ENCODE peak calls at places on chromosomes 11 and 22, in five cellular contexts. W is Calu3; S is bronchial epithelial cell; E is central memory CD8-positive, alpha-beta T cell; M is SJSA1. L is an unnamed sample.

GRCh38 chr22:24592144-24592845 is 578 bp downstream of the LRRC75B start:
- DNase-seq in W (no peak), S (no peak), E (no peak), M (peak), L (no peak)

GRCh38 chr22:29195118-29195963 is 10.4 kb upstream of the EMID1 start:
- DNase-seq in W (no peak), S (no peak), E (no peak), M (no peak), L (no peak)

GRCh38 chr11:118659314-118659939 is 20.0 kb downstream of the TREH start:
- DNase-seq in W (peak), S (peak), E (peak), M (peak), L (peak)

GRCh38 chr11:9385288-9385902 is 943 bp downstream of the IPO7 start:
- DNase-seq in W (no peak), S (peak), E (no peak), M (peak), L (peak)

GRCh38 chr11:63999349-64000025 is 13.2 kb downstream of the OTUB1 start:
- DNase-seq in W (no peak), S (peak), E (no peak), M (no peak), L (peak)

GRCh38 chr11:17765381-17766359 is 31.1 kb downstream of the KCNC1 start:
- DNase-seq in W (no peak), S (no peak), E (no peak), M (no peak), L (no peak)

GRCh38 chr11:75307058-75307457 is 44.4 kb downstream of the ARRB1 start:
- DNase-seq in W (no peak), S (no peak), E (no peak), M (no peak), L (no peak)

GRCh38 chr11:4626207-4627105 is 10.8 kb upstream of the OR51D1 start:
- DNase-seq in W (peak), S (peak), E (peak), M (peak), L (no peak)

GRCh38 chr22:24681236-24681635 is 78.2 kb downstream of the GGT1 start:
- DNase-seq in W (no peak), S (no peak), E (no peak), M (peak), L (no peak)

GRCh38 chr11:45152740-45153595 is 6.5 kb downstream of the PRDM11 start:
- DNase-seq in W (no peak), S (no peak), E (no peak), M (no peak), L (no peak)

GRCh38 chr11:17989306-17989705 is 23.5 kb downstream of the SERGEF start:
- DNase-seq in W (no peak), S (no peak), E (no peak), M (no peak), L (no peak)

GRCh38 chr11:96054870-96055705 is 131.2 kb upstream of the MTMR2 start:
- DNase-seq in W (no peak), S (peak), E (no peak), M (no peak), L (peak)

GRCh38 chr22:23693979-23694680 is 3.3 kb downstream of the RGL4 start:
- DNase-seq in W (no peak), S (no peak), E (no peak), M (no peak), L (no peak)

GRCh38 chr11:134149371-134149770 is 74.4 kb downstream of the NCAPD3 start:
- DNase-seq in W (no peak), S (no peak), E (no peak), M (no peak), L (no peak)

GRCh38 chr11:122209619-122210377 is 93.8 kb upstream of the BLID start:
- DNase-seq in W (no peak), S (peak), E (no peak), M (no peak), L (no peak)

GRCh38 chr22:17921871-17922821 is 102.2 kb downstream of the MICAL3 start:
- DNase-seq in W (no peak), S (peak), E (no peak), M (no peak), L (no peak)

GRCh38 chr11:117080370-117080769 is 17.9 kb downstream of the SIK3 start:
- DNase-seq in W (no peak), S (no peak), E (no peak), M (no peak), L (no peak)

GRCh38 chr11:94325681-94326080 is 21.3 kb downstream of the IZUMO1R start:
- DNase-seq in W (peak), S (peak), E (peak), M (no peak), L (no peak)

GRCh38 chr11:61532136-61533038 is 23.8 kb downstream of the LRRC10B start:
- DNase-seq in W (peak), S (peak), E (peak), M (peak), L (no peak)

GRCh38 chr11:85710912-85711311 is 24.9 kb upstream of the CCDC89 start:
- DNase-seq in W (no peak), S (peak), E (no peak), M (no peak), L (no peak)

L was measured in B cell.